ENCODE peak calls at places on chromosomes 4 and X, in eight cellular contexts. Y, U, D, V, J, C, H and F are unnamed samples.

GRCh38 chr4:73311428-73311827 is 52.8 kb upstream of the ANKRD17 start:
- DNase-seq in Y (no peak), U (peak), D (no peak), V (no peak), J (no peak), C (no peak), H (peak), F (no peak)

GRCh38 chr4:82423245-82424054 is 6.8 kb downstream of the HNRNPDL start:
- DNase-seq in Y (no peak), U (peak), D (no peak), V (no peak), J (no peak), C (no peak), H (peak), F (no peak)

GRCh38 chr4:29009908-29010307 is 1710.3 kb upstream of the PCDH7 start:
- DNase-seq in Y (no peak), U (no peak), D (no peak), V (no peak), J (no peak), C (no peak), H (no peak), F (no peak)

GRCh38 chr4:16579866-16580265 is 318.6 kb downstream of the LDB2 start:
- DNase-seq in Y (no peak), U (no peak), D (no peak), V (no peak), J (no peak), C (no peak), H (peak), F (no peak)

GRCh38 chr4:177444911-177445736 is 2.9 kb upstream of the AGA start:
- DNase-seq in Y (no peak), U (no peak), D (no peak), V (no peak), J (no peak), C (no peak), H (no peak), F (no peak)

GRCh38 chr4:88672987-88673386 is 24.6 kb downstream of the NAP1L5 start:
- DNase-seq in Y (no peak), U (peak), D (peak), V (peak), J (peak), C (peak), H (no peak), F (no peak)

GRCh38 chrX:24014388-24015018 is 12.5 kb downstream of the KLHL15 start:
- DNase-seq in Y (no peak), U (no peak), D (no peak), V (peak), J (no peak), C (no peak), H (no peak), F (no peak)

GRCh38 chrX:46376246-46376885 is 168.9 kb downstream of the ZNF674 start:
- DNase-seq in Y (no peak), U (peak), D (peak), V (peak), J (peak), C (no peak), H (peak), F (peak)

GRCh38 chr4:2082627-2083026 is 23.5 kb downstream of the NAT8L start:
- DNase-seq in Y (no peak), U (no peak), D (no peak), V (no peak), J (no peak), C (no peak), H (no peak), F (no peak)

GRCh38 chr4:164440196-164440595 is 313.7 kb upstream of the SMIM31 start:
- DNase-seq in Y (no peak), U (no peak), D (peak), V (no peak), J (peak), C (no peak), H (peak), F (no peak)

GRCh38 chrX:15269618-15270521 is at the start of gene ASB9:
- DNase-seq in Y (no peak), U (peak), D (peak), V (no peak), J (peak), C (no peak), H (peak), F (peak)

GRCh38 chr4:815464-816146 is 10.3 kb downstream of the CPLX1 start:
- DNase-seq in Y (no peak), U (no peak), D (no peak), V (no peak), J (no peak), C (no peak), H (no peak), F (no peak)

GRCh38 chr4:3520796-3521600 is 11.2 kb downstream of the LRPAP1 start:
- DNase-seq in Y (peak), U (no peak), D (no peak), V (no peak), J (no peak), C (no peak), H (no peak), F (no peak)

GRCh38 chrX:54178100-54178940 is 4.7 kb downstream of the FAM120C start:
- DNase-seq in Y (no peak), U (peak), D (no peak), V (no peak), J (peak), C (no peak), H (peak), F (no peak)

GRCh38 chr4:165560941-165561340 is 182.1 kb downstream of the CPE start:
- DNase-seq in Y (no peak), U (no peak), D (no peak), V (no peak), J (peak), C (no peak), H (no peak), F (no peak)

GRCh38 chr4:136036744-136037143 is 1495.5 kb downstream of the PCDH18 start:
- DNase-seq in Y (no peak), U (no peak), D (no peak), V (no peak), J (peak), C (no peak), H (peak), F (no peak)

GRCh38 chr4:18914182-18914581 is 892.6 kb upstream of the LCORL start:
- DNase-seq in Y (no peak), U (no peak), D (no peak), V (no peak), J (no peak), C (no peak), H (no peak), F (no peak)

GRCh38 chrX:112800901-112801775 is 39.5 kb downstream of the AMOT start:
- DNase-seq in Y (no peak), U (no peak), D (peak), V (no peak), J (no peak), C (peak), H (no peak), F (no peak)